ENCODE peak calls at places on chromosomes 3 and 15, in ten cellular contexts. V is NCI-H1436, H is NCI-H1417, Y is iPS DF 19.7, M is kidney epithelial cell, D is HepG2, U is SK-N-SH, Q is T-cell, S is LHCN-M2, O is NCI-H510A. F is an unnamed sample.

GRCh38 chr3:94972066-94972465 is 909.2 kb downstream of the NSUN3 start:
- DNase-seq in O (no peak), U (no peak), Q (no peak), Y (no peak), S (no peak), V (no peak), M (no peak), D (no peak), H (no peak), F (no peak)

GRCh38 chr3:86938706-86939105 is 52.2 kb downstream of the VGLL3 start:
- DNase-seq in Y (no peak), O (no peak), Q (no peak), V (no peak), U (no peak), M (no peak), D (no peak), S (peak; percentile 81), H (no peak), F (no peak)

GRCh38 chr3:102183186-102183585 is 251.6 kb upstream of the ZPLD1 start:
- DNase-seq in Q (no peak), H (no peak), V (no peak), O (no peak), Y (no peak), U (peak; percentile 39), M (no peak), D (no peak), S (no peak), F (no peak)

GRCh38 chr3:196339493-196340254 is 1.5 kb upstream of the TM4SF19 start:
- DNase-seq in D (peak; percentile 21), U (no peak), Q (no peak), V (no peak), S (peak; percentile 73), H (no peak), M (no peak), O (no peak), Y (no peak), F (no peak)

GRCh38 chr3:151283907-151284461 is 5.6 kb upstream of the P2RY14 start:
- DNase-seq in Q (no peak), M (peak; percentile 28), O (no peak), H (no peak), Y (no peak), S (no peak), U (no peak), V (no peak), D (peak; percentile 84), F (no peak)

GRCh38 chr15:36933239-36933990 is 166.9 kb downstream of the MEIS2 start:
- DNase-seq in S (no peak), U (no peak), H (no peak), Q (no peak), D (no peak), O (no peak), M (no peak), V (no peak), Y (no peak), F (no peak)

GRCh38 chr3:110711851-110712396 is 359.7 kb upstream of the NECTIN3 start:
- DNase-seq in M (peak; percentile 25), S (no peak), Y (peak; percentile 91), H (no peak), D (no peak), V (no peak), U (no peak), Q (no peak), O (no peak), F (no peak)

GRCh38 chr3:82274897-82275296 is 513.5 kb upstream of the GBE1 start:
- DNase-seq in V (no peak), S (no peak), M (peak; percentile 5), H (no peak), Y (no peak), U (no peak), O (no peak), D (no peak), Q (no peak), F (no peak)

GRCh38 chr15:96347181-96348111 is 16.9 kb downstream of the NR2F2 start:
- DNase-seq in U (no peak), D (no peak), S (no peak), O (no peak), V (no peak), Q (no peak), M (no peak), Y (no peak), H (no peak), F (no peak)

F was measured in SJCRH30.